ENCODE peak calls at places on chromosomes 3 and 15, in four cellular contexts. H is heart left ventricle, M is IMR-90, Y is endodermal cell. Z is an unnamed sample. For H3K36me3, the result is how much of the 10 kb centered on the place peaks cover.

GRCh38 chr3:188979669-188980311 is 192.0 kb upstream of the TPRG1 start:
- DNase-seq in H (no peak), M (peak), Y (peak), Z (no peak)

GRCh38 chr15:98983333-98983732 is 24.3 kb downstream of the PGPEP1L start:
- DNase-seq in H (peak), M (peak), Y (no peak), Z (peak)

GRCh38 chr3:72270072-72270611 is 485.2 kb upstream of the PROK2 start:
- DNase-seq in H (peak), M (peak), Y (no peak), Z (peak)

GRCh38 chr15:48510976-48511375 is 134.5 kb downstream of the FBN1 start:
- DNase-seq in H (no peak), M (no peak), Y (no peak), Z (peak)

GRCh38 chr3:172397716-172398405 is 50.4 kb downstream of the GHSR start:
- DNase-seq in H (no peak), M (peak), Y (no peak), Z (no peak)

GRCh38 chr3:185959609-185960517 is 22.0 kb upstream of the TRA2B start:
- DNase-seq in H (no peak), M (peak), Y (no peak), Z (no peak)

GRCh38 chr3:64666171-64666581 is 21.6 kb downstream of the ADAMTS9 start:
- DNase-seq in H (peak), M (no peak), Y (no peak), Z (no peak)

GRCh38 chr3:71022552-71023335 is 560.8 kb downstream of the FOXP1 start:
- DNase-seq in H (no peak), M (peak), Y (peak), Z (no peak)

GRCh38 chr3:12308517-12308916 is 19.6 kb downstream of the PPARG start:
- DNase-seq in H (no peak), M (peak), Y (no peak), Z (no peak)

GRCh38 chr3:23999012-23999641 is 54.0 kb downstream of the NR1D2 start:
- DNase-seq in H (peak), M (peak), Y (peak), Z (peak)

GRCh38 chr15:63677778-63678177 is 80.6 kb downstream of the FBXL22 start:
- DNase-seq in H (peak), M (no peak), Y (peak), Z (peak)

GRCh38 chr3:99699841-99700240 is 61.4 kb downstream of the COL8A1 start:
- DNase-seq in H (no peak), M (peak), Y (no peak), Z (no peak)

GRCh38 chr3:57673158-57673557 is 19.7 kb downstream of the DENND6A start:
- DNase-seq in H (no peak), M (no peak), Y (no peak), Z (no peak)

GRCh38 chr15:34951993-34952392 is 17.5 kb downstream of the AQR start:
- DNase-seq in H (no peak), M (no peak), Y (no peak), Z (no peak)

GRCh38 chr3:197465996-197466549 is 89.7 kb downstream of the BDH1 start:
- DNase-seq in H (no peak), M (peak), Y (no peak), Z (no peak)

GRCh38 chr3:194780706-194781105 is 95.0 kb downstream of the FAM43A start:
- DNase-seq in H (no peak), M (no peak), Y (peak), Z (peak)

GRCh38 chr15:87681054-87681453 is 575.5 kb downstream of the NTRK3 start:
- DNase-seq in H (no peak), M (no peak), Y (no peak), Z (no peak)

GRCh38 chr3:80238606-80239005 is 470.8 kb upstream of the ROBO1 start:
- DNase-seq in H (no peak), M (no peak), Y (no peak), Z (no peak)

GRCh38 chr3:123652346-123652984 is 67.6 kb upstream of the HACD2 start:
- DNase-seq in H (peak), M (peak), Y (peak), Z (peak)

GRCh38 chr3:40363681-40364080 is 23.3 kb upstream of the ENTPD3 start:
- DNase-seq in H (no peak), M (no peak), Y (no peak), Z (no peak)

GRCh38 chr3:127254730-127255129 is 33.1 kb downstream of the PRR20G start:
- DNase-seq in H (no peak), M (no peak), Y (no peak), Z (peak)

GRCh38 chr3:127439621-127440020 is 150.9 kb downstream of the TPRA1 start:
- DNase-seq in H (peak), M (no peak), Y (peak), Z (no peak)

GRCh38 chr15:71136159-71137137 is 21.2 kb downstream of the THSD4 start:
- DNase-seq in H (peak), M (peak), Y (peak), Z (peak)

GRCh38 chr3:129278970-129279906 is 568 bp downstream of the HMCES start:
- DNase-seq in H (peak), M (peak), Y (peak), Z (peak)

GRCh38 chr3:102235679-102236078 is 199.1 kb upstream of the ZPLD1 start:
- DNase-seq in H (no peak), M (peak), Y (peak), Z (no peak)

GRCh38 chr3:45690331-45691035 is 1.3 kb downstream of the SACM1L start:
- DNase-seq in H (no peak), M (no peak), Y (no peak), Z (no peak)
- TF ChIP-seq CTCF in H (no peak), M (no peak), Y (no peak), Z (no peak)

GRCh38 chr3:47405820-47406761 is 25.3 kb downstream of the PTPN23 start:
- DNase-seq in H (no peak), M (no peak), Y (no peak), Z (no peak)
- H3K36me3 ChIP-seq in H (half or more), M (under half), Y (under half), Z (under half)

GRCh38 chr15:85276508-85276907 is 103.9 kb upstream of the AKAP13 start:
- DNase-seq in H (no peak), M (no peak), Y (no peak), Z (no peak)
- H3K4me3 ChIP-seq in H (no peak), M (no peak), Y (no peak), Z (no peak)

DNA sequence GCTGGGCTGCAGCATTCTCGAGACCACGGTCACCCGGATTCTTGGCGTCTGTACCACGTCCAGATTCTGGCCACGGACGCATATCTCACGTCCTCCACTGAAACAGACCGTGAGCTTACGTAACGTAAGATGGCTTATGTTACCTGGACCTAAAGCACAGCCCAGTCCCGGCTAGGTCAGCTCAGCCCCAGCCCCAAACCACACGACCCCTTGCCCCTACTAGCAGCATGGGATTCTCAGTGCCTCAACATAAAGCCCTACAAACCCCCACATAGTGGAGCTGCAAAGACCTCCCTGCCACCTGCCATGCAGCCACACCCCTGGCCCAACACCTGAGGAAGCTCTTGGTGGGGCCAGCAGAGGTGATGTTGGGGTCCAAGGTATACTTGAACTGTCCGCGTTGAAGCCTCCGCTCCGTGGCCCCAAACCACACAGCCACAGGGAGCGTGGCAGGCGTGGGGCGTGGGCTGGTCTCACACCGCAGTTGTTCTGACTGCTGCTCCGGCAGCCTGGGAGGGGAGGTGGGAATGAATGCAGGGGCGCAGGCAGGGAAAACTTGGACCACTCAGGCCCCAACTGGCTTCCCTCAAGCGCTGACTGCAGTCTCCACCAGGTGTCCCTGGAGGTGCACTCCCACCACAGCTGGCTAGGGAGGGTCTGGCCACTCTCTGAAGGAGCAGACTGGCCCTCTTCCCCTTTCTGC is 14.5 kb downstream of the PLXNB1 start:
- DNase-seq in H (no peak), M (no peak), Y (peak), Z (no peak)
- TF ChIP-seq CTCF in H (no peak), M (no peak), Y (peak), Z (no peak)

GRCh38 chr15:59190291-59190690 is 16.4 kb upstream of the LDHAL6B start:
- DNase-seq in H (no peak), M (no peak), Y (no peak), Z (no peak)

GRCh38 chr15:59194639-59195325 is 11.9 kb upstream of the LDHAL6B start:
- DNase-seq in H (no peak), M (no peak), Y (no peak), Z (no peak)

GRCh38 chr15:59186501-59186900 is 20.1 kb upstream of the LDHAL6B start:
- DNase-seq in H (no peak), M (peak), Y (no peak), Z (no peak)

GRCh38 chr15:59189224-59189623 is 17.4 kb upstream of the LDHAL6B start:
- DNase-seq in H (no peak), M (no peak), Y (no peak), Z (no peak)

GRCh38 chr15:59191855-59192237 is 14.8 kb upstream of the LDHAL6B start:
- DNase-seq in H (no peak), M (peak), Y (no peak), Z (no peak)
- H3K36me3 ChIP-seq in H (half or more), M (under half), Y (under half), Z (under half)

GRCh38 chr3:33883538-33884203 is 85.2 kb downstream of the PDCD6IP start:
- DNase-seq in H (no peak), M (peak), Y (peak), Z (no peak)
- H3K4me3 ChIP-seq in H (peak), M (no peak), Y (no peak), Z (peak)

GRCh38 chr3:152834354-152835310 is at the start of gene P2RY1:
- DNase-seq in H (peak), M (peak), Y (peak), Z (peak)

GRCh38 chr3:152833089-152833488 is 1.8 kb upstream of the P2RY1 start:
- DNase-seq in H (no peak), M (no peak), Y (no peak), Z (no peak)

GRCh38 chr3:152832046-152832445 is 2.9 kb upstream of the P2RY1 start:
- DNase-seq in H (no peak), M (no peak), Y (no peak), Z (no peak)

GRCh38 chr3:152836269-152836668 is 1.3 kb downstream of the P2RY1 start:
- DNase-seq in H (no peak), M (no peak), Y (no peak), Z (no peak)

GRCh38 chr3:152835311-152836102 is 576 bp downstream of the P2RY1 start:
- DNase-seq in H (peak), M (peak), Y (peak), Z (peak)
- TF ChIP-seq CTCF in H (peak), M (no peak), Y (peak), Z (no peak)

GRCh38 chr3:33401781-33402180 is 38.4 kb downstream of the UBP1 start:
- DNase-seq in H (no peak), M (peak), Y (no peak), Z (no peak)

GRCh38 chr3:33398410-33398809 is 41.8 kb downstream of the UBP1 start:
- DNase-seq in H (no peak), M (no peak), Y (no peak), Z (no peak)

GRCh38 chr3:33402936-33403335 is 37.3 kb downstream of the UBP1 start:
- DNase-seq in H (no peak), M (no peak), Y (no peak), Z (no peak)

GRCh38 chr3:33403756-33404155 is 36.4 kb downstream of the UBP1 start:
- DNase-seq in H (no peak), M (peak), Y (no peak), Z (no peak)
- H3K36me3 ChIP-seq in H (half or more), M (under half), Y (half or more), Z (half or more)

GRCh38 chr15:66188464-66188863 is 65.1 kb downstream of the MEGF11 start:
- DNase-seq in H (no peak), M (no peak), Y (peak), Z (no peak)

GRCh38 chr15:66195621-66196230 is 57.8 kb downstream of the MEGF11 start:
- DNase-seq in H (no peak), M (no peak), Y (no peak), Z (no peak)

GRCh38 chr15:66196565-66196964 is 57.0 kb downstream of the MEGF11 start:
- DNase-seq in H (no peak), M (peak), Y (no peak), Z (no peak)

GRCh38 chr15:66189291-66189690 is 64.3 kb downstream of the MEGF11 start:
- DNase-seq in H (no peak), M (no peak), Y (peak), Z (no peak)

GRCh38 chr15:66193066-66193465 is 60.5 kb downstream of the MEGF11 start:
- DNase-seq in H (no peak), M (peak), Y (no peak), Z (no peak)
- H3K4me3 ChIP-seq in H (no peak), M (no peak), Y (no peak), Z (no peak)